ENCODE peak calls at places on chromosomes 11 and 22, in eight cellular contexts. A is pancreas, E is neural progenitor cell, L is BE2C, O is tibial artery, G is lower lobe of right lung, M is uterus, T is A549. K is an unnamed sample.

GRCh38 chr11:65743928-65744698 is 23.5 kb upstream of the RNASEH2C start:
- DNase-seq in M (no peak), O (no peak), A (peak; percentile 71), E (peak; percentile 45), G (no peak), T (peak; percentile 76), L (peak; percentile 67), K (peak; percentile 68)

GRCh38 chr22:26852176-26852575 is 194.8 kb downstream of the MIAT start:
- DNase-seq in T (no peak), E (peak; percentile 72), M (no peak), L (no peak), A (no peak), O (no peak), G (no peak), K (no peak)

GRCh38 chr11:122721964-122722266 is 66.4 kb downstream of the UBASH3B start:
- DNase-seq in M (no peak), G (no peak), L (no peak), A (no peak), E (no peak), O (no peak), T (no peak), K (no peak)

GRCh38 chr22:39808087-39808486 is 85.5 kb downstream of the ENTHD1 start:
- DNase-seq in M (no peak), G (no peak), L (peak; percentile 58), O (no peak), T (peak; percentile 36), A (no peak), E (peak; percentile 58), K (peak; percentile 56)

GRCh38 chr11:14645985-14646900 is 2.6 kb downstream of the PDE3B start:
- DNase-seq in M (no peak), O (no peak), T (no peak), G (no peak), A (no peak), L (no peak), E (no peak), K (no peak)

GRCh38 chr11:83092488-83093384 is 21.0 kb upstream of the RAB30 start:
- DNase-seq in O (no peak), G (no peak), E (no peak), A (no peak), L (peak; percentile 77), M (peak; percentile 74), T (peak; percentile 84), K (peak; percentile 76)

GRCh38 chr22:46064966-46065666 is 85.2 kb upstream of the PPARA start:
- DNase-seq in M (peak; percentile 44), T (no peak), A (peak; percentile 52), G (no peak), L (no peak), E (no peak), O (peak; percentile 65), K (no peak)

GRCh38 chr22:49638788-49639187 is 188.9 kb downstream of the BRD1 start:
- DNase-seq in T (no peak), M (no peak), G (no peak), O (no peak), L (no peak), E (peak; percentile 23), A (no peak), K (no peak)

GRCh38 chr11:83649468-83649915 is 363.3 kb upstream of the CCDC90B start:
- DNase-seq in E (no peak), M (no peak), G (no peak), T (no peak), A (no peak), O (no peak), L (no peak), K (no peak)

GRCh38 chr11:67295846-67296245 is 6.7 kb downstream of the ANKRD13D start:
- DNase-seq in G (no peak), A (no peak), E (no peak), L (no peak), M (no peak), T (no peak), O (no peak), K (no peak)

GRCh38 chr11:84425704-84426103 is 1139.5 kb upstream of the CCDC90B start:
- DNase-seq in G (no peak), O (no peak), E (no peak), L (no peak), A (no peak), T (no peak), M (no peak), K (no peak)

GRCh38 chr11:64084962-64085710 is 49.4 kb downstream of the FLRT1 start:
- DNase-seq in L (peak; percentile 63), A (peak; percentile 85), G (no peak), O (no peak), M (no peak), T (peak; percentile 49), E (no peak), K (peak; percentile 48)

GRCh38 chr11:14422052-14422813 is 63.2 kb upstream of the RRAS2 start:
- DNase-seq in M (peak; percentile 87), T (peak; percentile 88), L (peak; percentile 52), E (peak; percentile 81), O (peak; percentile 89), A (peak; percentile 65), G (peak; percentile 76), K (peak; percentile 53)

GRCh38 chr11:134572741-134573675 is 161.0 kb upstream of the B3GAT1 start:
- DNase-seq in M (no peak), E (no peak), O (no peak), G (no peak), A (peak; percentile 46), L (no peak), T (no peak), K (no peak)

GRCh38 chr11:45847908-45848316 is 637 bp downstream of the CRY2 start:
- DNase-seq in L (peak; percentile 17), A (no peak), E (peak; percentile 71), M (peak; percentile 48), T (peak; percentile 42), G (peak; percentile 75), O (peak; percentile 79), K (peak; percentile 50)

GRCh38 chr11:86182976-86183584 is 61.5 kb upstream of the EED start:
- DNase-seq in L (no peak), O (no peak), G (peak; percentile 53), A (no peak), E (no peak), T (peak; percentile 56), M (no peak), K (peak; percentile 64)

DNA sequence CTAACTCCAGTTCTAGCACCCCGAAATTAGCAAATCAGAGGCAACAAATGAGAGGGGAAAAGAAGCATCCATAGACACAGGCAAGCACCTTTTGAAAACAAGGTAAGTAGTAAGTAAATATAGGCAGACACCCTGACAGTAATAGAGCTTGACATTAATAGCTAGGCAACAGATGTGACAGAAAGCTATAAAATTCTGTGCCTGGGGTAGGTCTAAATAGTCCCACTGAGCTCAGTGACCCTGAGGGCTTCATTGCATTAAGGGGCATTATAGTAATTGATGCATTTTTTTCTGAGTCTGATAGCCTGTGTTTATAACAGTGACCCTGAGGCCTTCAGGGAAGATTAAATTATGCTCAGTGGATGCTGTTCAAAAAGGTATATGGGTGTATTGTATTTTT is 197.1 kb downstream of the HIPK3 start:
- DNase-seq in L (no peak), G (no peak), T (no peak), A (no peak), E (no peak), O (no peak), M (no peak), K (no peak)
- TF ChIP-seq CTCF in L (no peak), G (no peak), T (no peak), A (no peak), E (no peak), O (no peak), M (no peak), K (no peak)

DNA sequence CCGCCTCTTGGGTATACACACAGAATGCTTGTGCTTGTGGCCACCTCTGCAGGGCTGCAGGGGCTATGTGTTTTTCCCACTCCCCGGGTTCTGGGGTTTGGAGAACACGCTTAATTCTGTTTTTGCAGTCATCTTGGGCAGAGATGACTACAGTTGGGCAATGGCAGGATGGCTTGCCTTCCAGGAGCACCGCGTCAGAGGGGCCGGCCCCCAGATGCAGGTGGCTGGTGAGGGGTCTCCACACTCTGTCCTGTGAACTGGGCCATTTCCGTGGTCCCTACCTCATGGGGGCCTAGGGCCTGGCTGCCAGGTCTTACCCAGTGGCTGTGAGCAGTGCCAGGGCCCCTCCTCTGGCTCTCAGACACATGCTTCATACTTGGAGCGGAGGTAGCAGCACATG is 68.3 kb downstream of the CTTN start:
- DNase-seq in E (no peak), O (no peak), L (no peak), T (no peak), G (no peak), A (no peak), M (no peak), K (no peak)
- H3K4me3 ChIP-seq in E (no peak overlapping the region), O (no peak overlapping the region), L (no peak overlapping the region), T (no peak overlapping the region), G (no peak overlapping the region), A (no peak overlapping the region), M (no peak overlapping the region), K (no peak overlapping the region)

DNA sequence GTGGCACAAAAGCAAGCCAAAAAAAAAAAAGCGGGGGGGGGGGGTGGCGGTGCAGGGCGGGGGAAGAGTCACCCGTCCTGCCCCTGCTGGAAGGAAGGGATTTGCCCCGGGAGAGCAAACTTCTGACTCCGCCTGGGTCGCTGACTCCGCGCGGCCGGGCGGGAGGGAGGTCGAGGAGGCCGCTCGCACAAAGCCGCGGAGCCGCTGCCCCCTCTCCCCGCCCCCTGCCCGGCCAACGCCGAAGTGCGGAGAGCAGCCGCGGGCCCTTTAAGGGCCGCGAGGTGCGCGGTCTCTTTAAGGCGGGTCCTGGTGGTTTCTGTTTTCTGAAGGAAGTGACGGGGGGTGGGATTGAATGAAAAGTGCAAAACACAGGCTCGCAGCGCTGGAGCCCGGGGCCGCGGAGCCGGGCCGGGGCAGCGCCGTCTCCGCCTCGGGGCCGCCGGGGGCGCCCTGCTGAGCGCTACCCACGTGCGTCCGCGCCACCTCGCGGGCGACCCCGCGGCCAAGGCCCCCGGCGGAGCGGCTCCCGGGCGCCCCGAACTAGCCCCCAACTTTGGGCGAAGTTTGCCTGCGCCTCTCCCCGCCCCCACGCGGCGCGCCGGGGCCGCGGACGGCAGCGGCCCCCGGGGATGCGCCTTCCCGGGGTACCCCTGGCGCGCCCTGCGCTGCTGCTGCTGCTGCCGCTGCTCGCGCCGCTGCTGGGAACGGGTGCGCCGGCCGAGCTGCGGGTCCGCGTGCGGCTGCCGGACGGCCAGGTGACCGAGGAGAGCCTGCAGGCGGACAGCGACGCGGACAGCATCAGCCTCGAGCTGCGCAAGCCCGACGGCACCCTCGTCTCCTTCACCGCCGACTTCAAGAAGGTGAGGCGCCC is at the start of gene OAF:
- DNase-seq in E (peak; percentile 94), L (peak; percentile 84), A (peak; percentile 80), M (peak; percentile 75), G (peak; percentile 67), T (peak; percentile 51), O (no peak), K (peak; percentile 84)
- TF ChIP-seq CTCF in E (peak; percentile 21), L (no peak), A (no peak), M (no peak), G (peak; percentile 17), T (peak; percentile 31), O (peak; percentile 10), K (no peak)

DNA sequence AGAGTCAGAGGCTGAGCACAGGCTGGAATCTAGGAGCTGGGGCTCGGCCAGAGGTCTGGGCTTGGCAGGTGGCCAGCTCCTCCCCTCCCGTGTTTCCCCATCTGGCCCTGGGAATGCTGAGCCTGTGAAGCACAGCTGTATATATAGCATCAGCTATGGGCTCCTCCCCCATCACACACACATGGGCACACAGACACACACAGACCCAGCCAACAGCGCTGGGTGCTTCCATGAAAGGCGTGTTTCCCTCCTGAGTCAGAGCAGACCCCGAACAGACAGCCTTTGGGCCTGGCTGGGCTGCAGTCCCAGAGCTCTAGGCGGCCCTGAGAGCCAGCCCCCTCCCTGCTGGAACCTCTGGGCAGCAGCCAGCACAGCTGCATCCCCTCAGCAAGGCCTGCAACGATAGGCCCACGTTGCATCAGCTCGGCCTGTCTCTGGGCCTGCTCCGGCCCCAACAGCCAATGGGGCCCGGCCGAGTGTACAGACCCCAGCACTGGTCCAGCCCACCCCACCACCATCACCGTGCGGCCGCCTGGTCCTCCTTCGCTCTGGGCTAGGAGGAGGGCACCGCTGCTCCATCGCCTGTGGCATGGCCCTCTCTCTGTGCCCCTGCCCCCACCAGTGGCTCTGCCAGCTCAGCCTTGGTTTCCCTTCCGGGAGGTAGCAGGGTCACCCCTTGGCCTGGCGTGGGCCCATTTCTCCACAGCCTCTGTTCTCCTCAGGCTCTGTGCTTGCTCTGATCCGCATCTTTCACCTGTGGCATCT is 7.6 kb upstream of the SERPINH1 start:
- DNase-seq in L (peak; percentile 98), E (peak; percentile 91), A (peak; percentile 71), T (no peak), O (peak; percentile 97), G (peak; percentile 79), M (peak; percentile 98), K (peak; percentile 72)
- H3K4me3 ChIP-seq in L (peak overlapping the region; percentile 39), E (no peak overlapping the region), A (no peak overlapping the region), T (no peak overlapping the region), O (peak overlapping the region; percentile 25), G (no peak overlapping the region), M (peak overlapping the region; percentile 8), K (no peak overlapping the region)